ENCODE peak calls at places on chromosome 19, in seven cellular contexts. One of them, this sample, is unnamed.

GRCh38 chr19:38152461-38153379 is 71.3 kb downstream of the DPF1 start:
- DNase-seq in hepatocyte: no peak
- DNase-seq in tibial nerve: no peak
- DNase-seq in mesendoderm: peak; percentile 47
- DNase-seq in CD4-positive, alpha-beta memory T cell: no peak
- DNase-seq in naive B cell: no peak
- DNase-seq in amniotic epithelial cell: peak; percentile 67
- DNase-seq in this sample: no peak

GRCh38 chr19:32330149-32330548 is 15.3 kb upstream of the ZNF507 start:
- DNase-seq in hepatocyte: no peak
- DNase-seq in naive B cell: no peak
- DNase-seq in amniotic epithelial cell: no peak
- DNase-seq in CD4-positive, alpha-beta memory T cell: no peak
- DNase-seq in mesendoderm: peak; percentile 29
- DNase-seq in tibial nerve: no peak
- DNase-seq in this sample: peak; percentile 75

GRCh38 chr19:55383279-55383788 is 758 bp downstream of the TMEM238 start:
- DNase-seq in mesendoderm: no peak
- DNase-seq in naive B cell: no peak
- DNase-seq in amniotic epithelial cell: no peak
- DNase-seq in tibial nerve: no peak
- DNase-seq in CD4-positive, alpha-beta memory T cell: no peak
- DNase-seq in hepatocyte: no peak
- DNase-seq in this sample: no peak

GRCh38 chr19:13047374-13047773 is 52.1 kb downstream of the NFIX start:
- DNase-seq in amniotic epithelial cell: no peak
- DNase-seq in hepatocyte: no peak
- DNase-seq in CD4-positive, alpha-beta memory T cell: no peak
- DNase-seq in naive B cell: no peak
- DNase-seq in mesendoderm: no peak
- DNase-seq in tibial nerve: no peak
- DNase-seq in this sample: no peak

GRCh38 chr19:49475995-49476880 is 2.2 kb downstream of the FLT3LG start:
- DNase-seq in mesendoderm: peak; percentile 93
- DNase-seq in CD4-positive, alpha-beta memory T cell: peak; percentile 68
- DNase-seq in tibial nerve: no peak
- DNase-seq in amniotic epithelial cell: no peak
- DNase-seq in hepatocyte: peak; percentile 88
- DNase-seq in naive B cell: no peak
- DNase-seq in this sample: peak; percentile 94

GRCh38 chr19:1651548-1652394 is 644 bp downstream of the TCF3 start:
- DNase-seq in CD4-positive, alpha-beta memory T cell: peak; percentile 54
- DNase-seq in amniotic epithelial cell: peak; percentile 12
- DNase-seq in mesendoderm: peak; percentile 47
- DNase-seq in hepatocyte: peak; percentile 75
- DNase-seq in tibial nerve: peak; percentile 9
- DNase-seq in naive B cell: peak; percentile 52
- DNase-seq in this sample: no peak

GRCh38 chr19:19630426-19630825 is 2.4 kb upstream of the LPAR2 start:
- DNase-seq in CD4-positive, alpha-beta memory T cell: no peak
- DNase-seq in naive B cell: no peak
- DNase-seq in hepatocyte: no peak
- DNase-seq in amniotic epithelial cell: no peak
- DNase-seq in tibial nerve: no peak
- DNase-seq in mesendoderm: no peak
- DNase-seq in this sample: peak; percentile 43

GRCh38 chr19:39032164-39032918 is at the start of gene FBXO27:
- DNase-seq in CD4-positive, alpha-beta memory T cell: no peak
- DNase-seq in amniotic epithelial cell: no peak
- DNase-seq in naive B cell: no peak
- DNase-seq in tibial nerve: no peak
- DNase-seq in hepatocyte: peak; percentile 35
- DNase-seq in mesendoderm: peak; percentile 81
- DNase-seq in this sample: peak; percentile 79

GRCh38 chr19:5309438-5310204 is 31.0 kb downstream of the PTPRS start:
- DNase-seq in naive B cell: no peak
- DNase-seq in hepatocyte: no peak
- DNase-seq in amniotic epithelial cell: no peak
- DNase-seq in CD4-positive, alpha-beta memory T cell: no peak
- DNase-seq in mesendoderm: peak; percentile 40
- DNase-seq in tibial nerve: no peak
- DNase-seq in this sample: no peak

GRCh38 chr19:20471441-20471840 is 94.1 kb downstream of the ZNF737 start:
- DNase-seq in mesendoderm: no peak
- DNase-seq in tibial nerve: no peak
- DNase-seq in CD4-positive, alpha-beta memory T cell: no peak
- DNase-seq in hepatocyte: no peak
- DNase-seq in amniotic epithelial cell: no peak
- DNase-seq in naive B cell: no peak
- DNase-seq in this sample: no peak

GRCh38 chr19:20612711-20613316 is 47.2 kb upstream of the ZNF737 start:
- DNase-seq in CD4-positive, alpha-beta memory T cell: no peak
- DNase-seq in hepatocyte: no peak
- DNase-seq in amniotic epithelial cell: no peak
- DNase-seq in mesendoderm: no peak
- DNase-seq in tibial nerve: no peak
- DNase-seq in naive B cell: no peak
- DNase-seq in this sample: no peak

GRCh38 chr19:15433519-15434069 is 14.8 kb upstream of the AKAP8L start:
- DNase-seq in naive B cell: no peak
- DNase-seq in hepatocyte: no peak
- DNase-seq in mesendoderm: no peak
- DNase-seq in CD4-positive, alpha-beta memory T cell: no peak
- DNase-seq in tibial nerve: no peak
- DNase-seq in amniotic epithelial cell: no peak
- DNase-seq in this sample: no peak

GRCh38 chr19:4108767-4109625 is 14.9 kb downstream of the MAP2K2 start:
- DNase-seq in amniotic epithelial cell: no peak
- DNase-seq in hepatocyte: no peak
- DNase-seq in tibial nerve: no peak
- DNase-seq in CD4-positive, alpha-beta memory T cell: peak; percentile 77
- DNase-seq in mesendoderm: no peak
- DNase-seq in naive B cell: peak; percentile 92
- DNase-seq in this sample: no peak

GRCh38 chr19:30587869-30588268 is 215.7 kb downstream of the ZNF536 start:
- DNase-seq in tibial nerve: no peak
- DNase-seq in amniotic epithelial cell: no peak
- DNase-seq in CD4-positive, alpha-beta memory T cell: no peak
- DNase-seq in hepatocyte: no peak
- DNase-seq in naive B cell: no peak
- DNase-seq in mesendoderm: no peak
- DNase-seq in this sample: no peak

GRCh38 chr19:461664-462551 is 1.1 kb upstream of the SHC2 start:
- DNase-seq in hepatocyte: peak; percentile 83
- DNase-seq in CD4-positive, alpha-beta memory T cell: no peak
- DNase-seq in naive B cell: no peak
- DNase-seq in amniotic epithelial cell: no peak
- DNase-seq in tibial nerve: no peak
- DNase-seq in mesendoderm: peak; percentile 63
- DNase-seq in this sample: peak; percentile 85

GRCh38 chr19:10001899-10002298 is 8.4 kb downstream of the COL5A3 start:
- DNase-seq in tibial nerve: no peak
- DNase-seq in mesendoderm: peak; percentile 48
- DNase-seq in amniotic epithelial cell: no peak
- DNase-seq in hepatocyte: peak; percentile 52
- DNase-seq in naive B cell: no peak
- DNase-seq in CD4-positive, alpha-beta memory T cell: no peak
- DNase-seq in this sample: no peak

GRCh38 chr19:31639306-31639705 is 290.1 kb upstream of the TSHZ3 start:
- DNase-seq in naive B cell: no peak
- DNase-seq in tibial nerve: no peak
- DNase-seq in amniotic epithelial cell: no peak
- DNase-seq in CD4-positive, alpha-beta memory T cell: no peak
- DNase-seq in mesendoderm: no peak
- DNase-seq in hepatocyte: no peak
- DNase-seq in this sample: no peak

GRCh38 chr19:49496574-49497008 is 357 bp downstream of the RPS11 start:
- DNase-seq in tibial nerve: no peak
- DNase-seq in amniotic epithelial cell: no peak
- DNase-seq in hepatocyte: no peak
- DNase-seq in naive B cell: no peak
- DNase-seq in CD4-positive, alpha-beta memory T cell: no peak
- DNase-seq in mesendoderm: no peak
- DNase-seq in this sample: no peak

GRCh38 chr19:54281008-54281728 is at the start of gene LILRB2:
- DNase-seq in amniotic epithelial cell: no peak
- DNase-seq in mesendoderm: no peak
- DNase-seq in naive B cell: peak; percentile 63
- DNase-seq in tibial nerve: no peak
- DNase-seq in CD4-positive, alpha-beta memory T cell: no peak
- DNase-seq in hepatocyte: no peak
- DNase-seq in this sample: no peak

GRCh38 chr19:41554902-41555301 is 21.1 kb upstream of the CEACAM21 start:
- DNase-seq in CD4-positive, alpha-beta memory T cell: peak; percentile 65
- DNase-seq in hepatocyte: no peak
- DNase-seq in naive B cell: no peak
- DNase-seq in tibial nerve: no peak
- DNase-seq in mesendoderm: no peak
- DNase-seq in amniotic epithelial cell: no peak
- DNase-seq in this sample: no peak

GRCh38 chr19:49359851-49360845 is 2.1 kb downstream of the TEAD2 start:
- DNase-seq in amniotic epithelial cell: no peak
- DNase-seq in CD4-positive, alpha-beta memory T cell: no peak
- DNase-seq in naive B cell: peak; percentile 46
- DNase-seq in tibial nerve: no peak
- DNase-seq in mesendoderm: no peak
- DNase-seq in hepatocyte: no peak
- DNase-seq in this sample: no peak

GRCh38 chr19:4744451-4745170 is 21.0 kb upstream of the DPP9 start:
- DNase-seq in hepatocyte: peak; percentile 74
- DNase-seq in CD4-positive, alpha-beta memory T cell: no peak
- DNase-seq in amniotic epithelial cell: peak; percentile 98
- DNase-seq in naive B cell: no peak
- DNase-seq in tibial nerve: peak; percentile 22
- DNase-seq in mesendoderm: no peak
- DNase-seq in this sample: peak; percentile 73

GRCh38 chr19:1251503-1252220 is 3.3 kb downstream of the MIDN start:
- DNase-seq in naive B cell: peak; percentile 51
- DNase-seq in tibial nerve: no peak
- DNase-seq in amniotic epithelial cell: peak; percentile 58
- DNase-seq in CD4-positive, alpha-beta memory T cell: peak; percentile 70
- DNase-seq in hepatocyte: peak; percentile 72
- DNase-seq in mesendoderm: peak; percentile 73
- DNase-seq in this sample: no peak

GRCh38 chr19:51127755-51128154 is 3.0 kb downstream of the SIGLEC9 start:
- DNase-seq in naive B cell: no peak
- DNase-seq in hepatocyte: no peak
- DNase-seq in mesendoderm: no peak
- DNase-seq in amniotic epithelial cell: peak; percentile 89
- DNase-seq in tibial nerve: peak; percentile 38
- DNase-seq in CD4-positive, alpha-beta memory T cell: no peak
- DNase-seq in this sample: no peak

GRCh38 chr19:49057636-49058234 is at the start of gene CGB7:
- DNase-seq in CD4-positive, alpha-beta memory T cell: no peak
- DNase-seq in tibial nerve: peak; percentile 54
- DNase-seq in mesendoderm: peak; percentile 69
- DNase-seq in hepatocyte: peak; percentile 78
- DNase-seq in amniotic epithelial cell: peak; percentile 40
- DNase-seq in naive B cell: no peak
- DNase-seq in this sample: peak; percentile 91

GRCh38 chr19:51187395-51188226 is 37.3 kb upstream of the CD33 start:
- DNase-seq in tibial nerve: no peak
- DNase-seq in mesendoderm: no peak
- DNase-seq in CD4-positive, alpha-beta memory T cell: no peak
- DNase-seq in naive B cell: no peak
- DNase-seq in amniotic epithelial cell: no peak
- DNase-seq in hepatocyte: no peak
- DNase-seq in this sample: peak; percentile 26